ENCODE peak calls at places on chromosomes 2 and 18, in five cellular contexts. H, S, I, B and G are unnamed samples.

GRCh38 chr2:6081955-6082354 is 389.8 kb downstream of the SOX11 start:
- DNase-seq in H (no peak), S (no peak), I (no peak), B (no peak), G (no peak)

GRCh38 chr18:79780547-79780946 is 17.2 kb upstream of the KCNG2 start:
- DNase-seq in H (no peak), S (no peak), I (no peak), B (no peak), G (no peak)

GRCh38 chr2:96161785-96162367 is 16.6 kb upstream of the DUSP2 start:
- DNase-seq in H (no peak), S (no peak), I (no peak), B (peak; percentile 66), G (no peak)

GRCh38 chr2:226584656-226585055 is 215.0 kb downstream of the IRS1 start:
- DNase-seq in H (no peak), S (no peak), I (no peak), B (no peak), G (no peak)

GRCh38 chr2:16268301-16269000 is 328.1 kb downstream of the MYCN start:
- DNase-seq in H (no peak), S (no peak), I (no peak), B (no peak), G (no peak)

GRCh38 chr2:21772624-21773023 is 648.9 kb downstream of the TDRD15 start:
- DNase-seq in H (no peak), S (no peak), I (no peak), B (no peak), G (peak; percentile 98)

GRCh38 chr18:35387367-35387685 is 10.2 kb upstream of the ZNF396 start:
- DNase-seq in H (no peak), S (no peak), I (no peak), B (no peak), G (peak; percentile 46)

GRCh38 chr2:2681611-2682295 is 350.7 kb upstream of the MYT1L start:
- DNase-seq in H (no peak), S (no peak), I (no peak), B (no peak), G (no peak)

GRCh38 chr18:55280515-55280914 is 307.5 kb downstream of the TCF4 start:
- DNase-seq in H (no peak), S (no peak), I (no peak), B (no peak), G (peak; percentile 42)

GRCh38 chr2:227759411-227760113 is 13.9 kb downstream of the SCYGR8 start:
- DNase-seq in H (no peak), S (no peak), I (no peak), B (no peak), G (no peak)

GRCh38 chr2:206981089-206981674 is 41.9 kb downstream of the CPO start:
- DNase-seq in H (no peak), S (no peak), I (no peak), B (no peak), G (no peak)

GRCh38 chr2:223894009-223894408 is 51.1 kb downstream of the WDFY1 start:
- DNase-seq in H (no peak), S (no peak), I (peak; percentile 34), B (no peak), G (no peak)

DNA sequence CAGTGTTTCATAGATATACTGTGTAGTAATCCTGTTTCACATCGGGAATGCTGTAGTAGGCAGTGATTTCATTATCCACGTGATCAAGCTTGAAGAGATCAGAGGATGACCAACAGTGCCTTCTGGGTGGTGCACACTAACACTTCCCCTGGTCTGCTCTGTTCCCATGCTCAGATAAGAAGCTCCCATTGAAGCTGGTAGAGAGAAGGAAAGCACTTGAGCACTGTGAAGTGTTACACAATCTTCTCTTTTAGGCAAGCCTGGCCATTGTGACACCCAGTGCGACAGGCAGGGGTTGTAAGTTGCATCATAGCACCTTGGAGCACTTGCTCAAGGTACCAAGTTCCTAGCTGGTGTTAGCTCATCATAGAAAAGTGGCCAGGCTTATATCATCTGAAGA is 30.6 kb upstream of the GPD2 start:
- DNase-seq in H (peak; percentile 22), S (no peak), I (no peak), B (no peak), G (peak; percentile 16)
- H2AFZ ChIP-seq in H (no peak overlapping the region), S (peak overlapping the region; percentile 45), I (peak overlapping the region; percentile 97), B (no peak overlapping the region), G (no peak overlapping the region)

GRCh38 chr2:152929628-152930027 is 211.2 kb downstream of the ARL6IP6 start:
- DNase-seq in H (no peak), S (no peak), I (no peak), B (no peak), G (no peak)
- H3K4me2 ChIP-seq in H (no peak overlapping the region), S (no peak overlapping the region), I (no peak overlapping the region), B (no peak overlapping the region), G (no peak overlapping the region)

GRCh38 chr2:63865159-63865799 is 23.6 kb downstream of the UGP2 start:
- DNase-seq in H (no peak), S (no peak), I (no peak), B (no peak), G (peak; percentile 60)

GRCh38 chr2:63858291-63858690 is 16.6 kb downstream of the UGP2 start:
- DNase-seq in H (no peak), S (no peak), I (no peak), B (no peak), G (no peak)

GRCh38 chr2:63862802-63863201 is 21.1 kb downstream of the UGP2 start:
- DNase-seq in H (no peak), S (peak; percentile 70), I (no peak), B (no peak), G (peak; percentile 48)

GRCh38 chr2:63863707-63864106 is 22.0 kb downstream of the UGP2 start:
- DNase-seq in H (no peak), S (no peak), I (no peak), B (no peak), G (no peak)

DNA sequence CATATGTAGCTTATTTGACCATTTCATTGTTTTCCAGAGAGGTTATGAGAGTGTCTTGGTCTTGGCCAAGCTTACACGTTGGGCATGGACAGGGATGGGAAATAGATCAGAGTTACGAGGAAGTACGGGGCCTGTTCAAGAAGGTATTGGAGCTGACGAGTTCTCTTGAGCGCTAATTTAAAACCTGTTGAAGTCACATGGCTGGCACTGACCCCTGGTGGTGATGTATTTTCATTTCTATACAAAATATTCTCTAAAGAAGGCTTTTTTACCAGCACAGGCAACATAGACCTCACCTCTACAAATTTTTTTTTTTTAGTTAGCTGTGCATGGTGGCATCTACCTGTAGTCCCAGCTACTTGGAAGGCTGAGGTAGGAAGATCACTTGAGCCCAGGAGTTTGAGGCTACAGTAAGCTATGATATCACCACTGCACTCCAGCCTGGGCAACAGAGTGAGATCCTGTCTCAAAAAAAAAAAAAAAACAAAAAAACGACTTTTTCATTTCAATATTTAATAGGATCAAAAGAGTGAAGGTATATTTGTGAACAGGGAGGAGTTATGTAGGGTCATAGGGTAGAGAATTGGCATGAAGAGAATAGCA is 19.6 kb downstream of the UGP2 start:
- DNase-seq in H (peak; percentile 50), S (peak; percentile 51), I (no peak), B (no peak), G (peak; percentile 58)
- TF ChIP-seq CEBPB in H (no peak), S (no peak), I (no peak), B (no peak), G (no peak)

DNA sequence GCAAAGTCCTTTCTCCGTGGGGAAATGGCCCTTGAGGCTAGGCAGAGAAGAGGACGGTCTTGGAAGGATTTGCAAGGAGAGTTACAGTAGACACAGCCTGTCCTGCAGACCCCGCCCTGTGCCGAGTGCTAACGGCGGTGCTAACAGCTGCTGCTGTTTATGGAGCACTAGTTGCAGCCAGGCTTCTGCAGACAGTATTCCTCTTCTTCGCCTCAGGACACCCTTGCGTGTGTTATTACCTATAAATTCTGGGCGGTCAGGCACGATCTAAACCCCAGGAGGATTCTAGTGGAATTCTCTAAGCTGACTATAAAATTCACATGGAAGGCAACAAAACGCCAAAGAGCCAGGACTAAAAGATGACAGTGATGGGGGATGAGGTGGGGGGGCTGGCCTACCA is 139.8 kb downstream of the GLI2 start:
- DNase-seq in H (no peak), S (no peak), I (no peak), B (no peak), G (no peak)
- H2AFZ ChIP-seq in H (no peak overlapping the region), S (no peak overlapping the region), I (no peak overlapping the region), B (no peak overlapping the region), G (no peak overlapping the region)

GRCh38 chr2:26089337-26089736 is 55.5 kb downstream of the RAB10 start:
- DNase-seq in H (no peak), S (no peak), I (no peak), B (no peak), G (no peak)

GRCh38 chr2:26088038-26088643 is 54.3 kb downstream of the RAB10 start:
- DNase-seq in H (peak; percentile 44), S (no peak), I (no peak), B (no peak), G (peak; percentile 36)

GRCh38 chr2:26081601-26082000 is 47.7 kb downstream of the RAB10 start:
- DNase-seq in H (no peak), S (no peak), I (no peak), B (no peak), G (no peak)

GRCh38 chr2:26086779-26087178 is 52.9 kb downstream of the RAB10 start:
- DNase-seq in H (no peak), S (no peak), I (no peak), B (no peak), G (no peak)

GRCh38 chr2:26086155-26086634 is 52.3 kb downstream of the RAB10 start:
- DNase-seq in H (no peak), S (peak; percentile 36), I (no peak), B (peak; percentile 42), G (peak; percentile 84)
- H3K4me2 ChIP-seq in H (no peak overlapping the region), S (peak overlapping the region; percentile 50), I (no peak overlapping the region), B (no peak overlapping the region), G (peak overlapping the region; percentile 46)

DNA sequence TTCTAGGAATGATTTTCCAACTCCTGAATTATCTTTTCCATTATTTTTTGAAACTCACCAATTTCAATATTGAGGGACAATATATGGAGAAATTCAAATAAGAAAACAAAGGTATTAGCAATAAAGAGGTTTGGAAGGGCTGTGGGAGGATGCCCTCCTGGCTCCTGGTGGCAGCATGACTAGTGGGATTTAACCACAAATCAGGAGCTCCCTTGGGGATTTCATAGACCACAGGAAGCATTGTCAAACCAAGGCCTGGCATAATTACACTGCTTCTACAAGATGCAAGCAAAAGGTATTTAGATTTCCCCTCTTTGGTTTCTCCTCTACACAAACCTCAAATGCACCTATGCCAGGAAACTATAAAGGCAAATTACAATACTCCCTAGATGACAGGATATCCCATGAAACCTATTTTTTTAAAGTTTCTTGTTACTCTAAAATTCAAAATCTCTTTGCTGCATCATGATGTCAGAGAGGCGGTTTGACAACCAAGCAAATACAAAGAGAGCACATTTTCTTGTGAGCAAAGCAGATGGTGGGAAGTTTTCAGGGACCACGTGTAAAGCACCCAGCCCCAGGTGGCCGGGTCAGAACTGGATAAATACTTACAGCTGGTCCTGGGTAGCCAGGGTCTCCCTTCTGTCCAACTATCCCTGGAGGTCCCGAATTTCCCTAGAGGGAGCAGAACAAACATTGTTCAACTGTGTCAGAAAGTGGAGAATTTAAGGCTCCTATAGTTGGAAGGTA is 67.9 kb downstream of the COL6A3 start:
- DNase-seq in H (no peak), S (no peak), I (no peak), B (no peak), G (peak; percentile 43)
- TF ChIP-seq CEBPB in H (no peak), S (no peak), I (no peak), B (no peak), G (no peak)

GRCh38 chr2:48357351-48357750 is 172.6 kb upstream of the STON1 start:
- DNase-seq in H (no peak), S (no peak), I (no peak), B (no peak), G (no peak)
- H2AFZ ChIP-seq in H (no peak overlapping the region), S (no peak overlapping the region), I (no peak overlapping the region), B (no peak overlapping the region), G (no peak overlapping the region)